ENCODE peak calls at places on chromosomes 1 and 21, in seven cellular contexts. W, G, B, L, T, H and E are unnamed samples.
A peak's percentile ranks its signal among the peaks of the same experiment; 100 is the strongest.

GRCh38 chr1:152049291-152050073 is 12.7 kb upstream of the S100A11 start:
- DNase-seq in W (no peak), G (no peak), B (no peak), L (peak; percentile 13), T (no peak), H (no peak), E (no peak)

GRCh38 chr1:194816859-194817258 is 1630.4 kb upstream of the B3GALT2 start:
- DNase-seq in W (no peak), G (no peak), B (no peak), L (no peak), T (no peak), H (no peak), E (no peak)

GRCh38 chr1:63602629-63603028 is 9.4 kb downstream of the PGM1 start:
- DNase-seq in W (no peak), G (no peak), B (no peak), L (no peak), T (no peak), H (no peak), E (no peak)

GRCh38 chr1:27342778-27343638 is 1.2 kb downstream of the SYTL1 start:
- DNase-seq in W (no peak), G (no peak), B (peak; percentile 42), L (no peak), T (peak; percentile 61), H (peak; percentile 64), E (peak; percentile 65)

GRCh38 chr1:94783342-94784264 is 36.6 kb upstream of the SLC44A3 start:
- DNase-seq in W (peak; percentile 96), G (no peak), B (peak; percentile 70), L (peak; percentile 99), T (peak; percentile 86), H (no peak), E (no peak)

GRCh38 chr1:109242387-109242786 is 7.0 kb upstream of the CELSR2 start:
- DNase-seq in W (no peak), G (no peak), B (no peak), L (peak; percentile 30), T (no peak), H (no peak), E (no peak)

GRCh38 chr1:92653605-92654381 is 131.1 kb downstream of the EVI5 start:
- DNase-seq in W (no peak), G (no peak), B (no peak), L (no peak), T (no peak), H (no peak), E (no peak)

GRCh38 chr1:21251773-21252471 is 38.3 kb downstream of the ECE1 start:
- DNase-seq in W (peak; percentile 90), G (no peak), B (peak; percentile 77), L (peak; percentile 98), T (no peak), H (no peak), E (no peak)

GRCh38 chr1:233909195-233909594 is 4.7 kb downstream of the SLC35F3 start:
- DNase-seq in W (no peak), G (no peak), B (no peak), L (peak; percentile 97), T (no peak), H (no peak), E (no peak)

GRCh38 chr1:208212893-208213292 is 31.3 kb downstream of the PLXNA2 start:
- DNase-seq in W (no peak), G (no peak), B (no peak), L (no peak), T (no peak), H (no peak), E (no peak)

GRCh38 chr1:27517907-27518718 is 28.1 kb upstream of the WASF2 start:
- DNase-seq in W (no peak), G (no peak), B (peak; percentile 93), L (no peak), T (no peak), H (no peak), E (no peak)

GRCh38 chr1:182720465-182720864 is 36.1 kb upstream of the RGS8 start:
- DNase-seq in W (no peak), G (no peak), B (no peak), L (peak; percentile 16), T (no peak), H (no peak), E (no peak)

GRCh38 chr21:37562920-37563640 is 196.5 kb downstream of the DYRK1A start:
- DNase-seq in W (no peak), G (no peak), B (peak; percentile 50), L (no peak), T (no peak), H (no peak), E (no peak)

GRCh38 chr1:115255154-115255553 is 82.9 kb downstream of the NGF start:
- DNase-seq in W (no peak), G (no peak), B (no peak), L (peak; percentile 70), T (no peak), H (no peak), E (no peak)

GRCh38 chr1:218537131-218537904 is 192.2 kb downstream of the TGFB2 start:
- DNase-seq in W (no peak), G (no peak), B (no peak), L (peak; percentile 71), T (no peak), H (no peak), E (no peak)

GRCh38 chr21:29218749-29219148 is 80.0 kb upstream of the BACH1 start:
- DNase-seq in W (no peak), G (no peak), B (peak; percentile 67), L (no peak), T (no peak), H (no peak), E (no peak)

GRCh38 chr1:172938676-172939075 is 112.1 kb downstream of the TNFSF18 start:
- DNase-seq in W (no peak), G (no peak), B (no peak), L (peak; percentile 63), T (no peak), H (no peak), E (no peak)

GRCh38 chr1:91404151-91405012 is at the start of gene HFM1:
- DNase-seq in W (peak; percentile 71), G (peak; percentile 29), B (peak; percentile 57), L (peak; percentile 82), T (peak; percentile 58), H (no peak), E (peak; percentile 78)

GRCh38 chr1:91397605-91398004 is 7.0 kb downstream of the HFM1 start:
- DNase-seq in W (no peak), G (no peak), B (no peak), L (peak; percentile 9), T (no peak), H (no peak), E (no peak)

GRCh38 chr1:91400133-91400725 is 4.4 kb downstream of the HFM1 start:
- DNase-seq in W (no peak), G (no peak), B (no peak), L (no peak), T (no peak), H (no peak), E (no peak)

GRCh38 chr1:91398291-91398690 is 6.3 kb downstream of the HFM1 start:
- DNase-seq in W (no peak), G (no peak), B (no peak), L (no peak), T (no peak), H (no peak), E (no peak)

GRCh38 chr1:91402023-91402422 is 2.6 kb downstream of the HFM1 start:
- DNase-seq in W (no peak), G (no peak), B (no peak), L (peak; percentile 10), T (no peak), H (no peak), E (peak; percentile 36)
- TF ChIP-seq CTCF in W (no peak), G (no peak), B (peak; percentile 16), L (peak; percentile 31), T (no peak), H (peak; percentile 45), E (no peak)

GRCh38 chr1:179293340-179294327 is at the start of gene SOAT1:
- DNase-seq in W (peak; percentile 96), G (peak; percentile 97), B (peak; percentile 98), L (peak; percentile 90), T (peak; percentile 83), H (peak; percentile 88), E (peak; percentile 92)
- TF ChIP-seq CTCF in W (no peak), G (no peak), B (no peak), L (peak; percentile 3), T (no peak), H (no peak), E (no peak)

DNA sequence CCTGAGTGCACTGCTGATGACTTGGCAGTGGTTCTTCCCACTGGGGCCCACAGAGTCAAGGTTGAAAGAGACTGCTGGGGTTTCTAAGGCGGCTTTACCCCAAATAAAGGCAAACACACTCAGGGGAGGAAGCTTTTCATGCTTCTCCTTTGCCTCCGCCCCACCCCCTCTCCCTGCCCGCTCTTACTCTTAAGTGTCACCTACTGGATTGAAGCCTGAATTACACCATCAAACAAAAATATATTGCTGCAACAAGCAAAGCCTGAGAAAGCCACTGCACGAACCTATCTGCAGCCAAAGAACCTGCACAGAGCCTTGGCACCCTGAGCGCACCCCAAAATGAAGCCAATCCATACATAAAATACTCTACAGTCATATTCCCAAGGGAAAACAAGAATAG is 63.1 kb downstream of the PTGFR start:
- DNase-seq in W (no peak), G (no peak), B (no peak), L (no peak), T (no peak), H (no peak), E (peak; percentile 3)
- TF ChIP-seq CTCF in W (no peak), G (no peak), B (no peak), L (no peak), T (no peak), H (no peak), E (no peak)

DNA sequence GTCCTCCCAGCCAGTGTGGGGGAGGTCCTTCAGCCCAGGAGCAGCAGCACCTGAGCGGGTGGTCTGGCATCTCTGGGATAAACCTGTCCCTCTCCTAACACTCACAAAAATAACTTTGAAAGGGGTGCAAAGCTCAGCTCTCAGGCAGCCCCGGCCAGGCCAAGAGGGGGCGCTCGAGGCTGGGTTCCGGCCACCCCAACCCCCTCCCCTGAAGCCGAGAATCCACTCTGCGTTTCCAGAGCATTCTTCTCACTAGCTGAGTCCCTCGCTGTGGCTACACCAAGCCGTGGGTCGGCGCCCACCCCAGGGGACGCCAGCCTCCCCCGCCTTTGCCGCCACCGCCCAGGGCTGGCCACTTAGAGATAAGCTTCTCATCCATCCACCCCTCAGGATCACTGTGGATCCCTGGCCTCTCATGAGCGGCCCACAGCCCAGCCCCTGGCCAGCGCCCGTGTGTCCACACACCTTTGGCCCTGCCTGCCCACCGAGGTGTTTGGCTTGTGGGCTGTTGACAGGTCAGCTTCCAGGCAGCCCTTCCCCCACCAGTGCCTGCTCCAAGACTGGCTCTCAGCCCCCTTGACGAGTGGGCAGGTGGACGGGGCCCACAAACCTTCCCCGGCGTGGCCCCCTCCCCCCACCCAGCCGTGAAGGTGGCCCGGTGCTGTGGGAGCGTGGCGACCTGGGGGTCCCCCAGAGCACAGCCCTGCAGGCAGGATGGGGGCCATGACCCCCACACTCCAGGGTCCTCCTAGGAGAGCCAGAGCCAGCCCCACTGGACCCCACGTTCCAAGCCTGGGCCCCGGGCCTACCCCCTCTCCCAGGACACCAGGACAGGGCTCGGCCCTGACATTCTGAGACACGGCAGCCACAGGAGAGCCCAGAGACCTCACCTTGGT is 1.9 kb downstream of the FTCD start:
- DNase-seq in W (peak; percentile 73), G (peak; percentile 35), B (peak; percentile 58), L (no peak), T (peak; percentile 72), H (no peak), E (peak; percentile 85)
- TF ChIP-seq CTCF in W (peak; percentile 36), G (no peak), B (peak; percentile 62), L (peak; percentile 71), T (peak; percentile 71), H (peak; percentile 44), E (peak; percentile 80)